ENCODE peak calls at places on chromosomes 1 and 21, in four cellular contexts. G, S, D and N are unnamed samples.

GRCh38 chr1:207747627-207748492 is 4.0 kb upstream of the CD46 start:
- DNase-seq in G (no peak), S (no peak), D (no peak), N (no peak)

GRCh38 chr1:2105781-2106524 is 55.7 kb downstream of the PRKCZ start:
- DNase-seq in G (no peak), S (no peak), D (no peak), N (no peak)

GRCh38 chr1:7948950-7949349 is 8.3 kb upstream of the TNFRSF9 start:
- DNase-seq in G (no peak), S (no peak), D (no peak), N (no peak)

GRCh38 chr21:45041351-45041805 is 33.0 kb upstream of the ADARB1 start:
- DNase-seq in G (peak), S (peak), D (no peak), N (peak)

GRCh38 chr1:921011-921837 is 2.5 kb upstream of the SAMD11 start:
- DNase-seq in G (peak), S (no peak), D (peak), N (peak)

GRCh38 chr1:164614316-164614715 is 55.3 kb downstream of the PBX1 start:
- DNase-seq in G (no peak), S (no peak), D (no peak), N (no peak)

GRCh38 chr1:56648546-56648945 is 3.4 kb downstream of the PRKAA2 start:
- DNase-seq in G (no peak), S (no peak), D (no peak), N (no peak)

GRCh38 chr1:2858676-2859075 is 57.2 kb upstream of the TTC34 start:
- DNase-seq in G (no peak), S (no peak), D (no peak), N (no peak)

GRCh38 chr1:118077331-118078055 is 107.5 kb downstream of the SPAG17 start:
- DNase-seq in G (no peak), S (no peak), D (peak), N (no peak)
- TF ChIP-seq POLR2A in G (no peak), S (no peak), D (no peak), N (no peak)

GRCh38 chr1:156194300-156194652 is 372 bp downstream of the SLC25A44 start:
- DNase-seq in G (no peak), S (no peak), D (no peak), N (no peak)

GRCh38 chr1:156191292-156191954 is 2.5 kb upstream of the SLC25A44 start:
- DNase-seq in G (no peak), S (no peak), D (peak), N (no peak)

GRCh38 chr1:156193208-156193487 is 756 bp upstream of the SLC25A44 start:
- DNase-seq in G (no peak), S (no peak), D (no peak), N (no peak)

GRCh38 chr1:156195853-156196252 is 1.9 kb downstream of the SLC25A44 start:
- DNase-seq in G (no peak), S (no peak), D (no peak), N (no peak)

GRCh38 chr1:156193488-156194299 is at the start of gene SLC25A44:
- DNase-seq in G (peak), S (peak), D (peak), N (peak)
- TF ChIP-seq EP300 in G (no peak), S (no peak), D (no peak), N (peak)

GRCh38 chr1:234989019-234989418 is 139.6 kb downstream of the TOMM20 start:
- DNase-seq in G (no peak), S (no peak), D (peak), N (no peak)
- TF ChIP-seq POLR2AphosphoS5 in G (no peak), S (no peak), D (no peak), N (no peak)

GRCh38 chr1:167651161-167651693 is 21.2 kb downstream of the RCSD1 start:
- DNase-seq in G (no peak), S (no peak), D (no peak), N (no peak)

GRCh38 chr1:167648252-167648849 is 18.3 kb downstream of the RCSD1 start:
- DNase-seq in G (no peak), S (peak), D (no peak), N (no peak)

GRCh38 chr1:167654975-167655575 is 25.0 kb downstream of the RCSD1 start:
- DNase-seq in G (no peak), S (no peak), D (no peak), N (no peak)

GRCh38 chr1:167648978-167649752 is 19.1 kb downstream of the RCSD1 start:
- DNase-seq in G (no peak), S (peak), D (no peak), N (no peak)

GRCh38 chr1:167650266-167651160 is 20.5 kb downstream of the RCSD1 start:
- DNase-seq in G (no peak), S (peak), D (no peak), N (no peak)
- TF ChIP-seq POLR2A in G (no peak), S (no peak), D (no peak), N (no peak)

GRCh38 chr1:154741747-154742495 is 128.2 kb downstream of the KCNN3 start:
- DNase-seq in G (no peak), S (no peak), D (peak), N (no peak)
- TF ChIP-seq EP300 in G (no peak), S (no peak), D (no peak), N (no peak)

GRCh38 chr1:14733053-14733778 is 134.7 kb downstream of the KAZN start:
- DNase-seq in G (no peak), S (no peak), D (peak), N (no peak)
- TF ChIP-seq POLR2AphosphoS5 in G (no peak), S (no peak), D (no peak), N (no peak)